ENCODE peak calls at places on chromosomes 12 and 14, in four cellular contexts. F is HepG2, Q is H1, U is K562. K is an unnamed sample.

GRCh38 chr12:96132819-96133218 is 61.4 kb upstream of the ELK3 start:
- DNase-seq in F (peak), Q (no peak), U (no peak), K (no peak)

GRCh38 chr14:67187826-67188225 is 1.4 kb upstream of the GARIN2 start:
- DNase-seq in F (no peak), Q (no peak), U (no peak), K (peak)

GRCh38 chr12:51246254-51246853 is 7.7 kb downstream of the DAZAP2 start:
- DNase-seq in F (no peak), Q (no peak), U (peak), K (no peak)

GRCh38 chr12:57983150-57983857 is 41.9 kb downstream of the ATP23 start:
- DNase-seq in F (peak), Q (no peak), U (peak), K (peak)

GRCh38 chr14:82694820-82695219 is 1161.2 kb upstream of the SEL1L start:
- DNase-seq in F (no peak), Q (no peak), U (no peak), K (no peak)

GRCh38 chr12:130162771-130163460 is 652 bp downstream of the FZD10 start:
- DNase-seq in F (no peak), Q (no peak), U (no peak), K (no peak)

GRCh38 chr12:130557876-130558770 is 158.0 kb downstream of the RIMBP2 start:
- DNase-seq in F (no peak), Q (no peak), U (no peak), K (no peak)

GRCh38 chr12:68882251-68882964 is 50.6 kb downstream of the CPM start:
- DNase-seq in F (no peak), Q (no peak), U (no peak), K (no peak)

GRCh38 chr12:27542628-27543027 is 18.6 kb downstream of the PPFIBP1 start:
- DNase-seq in F (no peak), Q (no peak), U (no peak), K (no peak)
- TF ChIP-seq SP1 in F (no peak), Q (no peak), U (no peak), K (no peak)

DNA sequence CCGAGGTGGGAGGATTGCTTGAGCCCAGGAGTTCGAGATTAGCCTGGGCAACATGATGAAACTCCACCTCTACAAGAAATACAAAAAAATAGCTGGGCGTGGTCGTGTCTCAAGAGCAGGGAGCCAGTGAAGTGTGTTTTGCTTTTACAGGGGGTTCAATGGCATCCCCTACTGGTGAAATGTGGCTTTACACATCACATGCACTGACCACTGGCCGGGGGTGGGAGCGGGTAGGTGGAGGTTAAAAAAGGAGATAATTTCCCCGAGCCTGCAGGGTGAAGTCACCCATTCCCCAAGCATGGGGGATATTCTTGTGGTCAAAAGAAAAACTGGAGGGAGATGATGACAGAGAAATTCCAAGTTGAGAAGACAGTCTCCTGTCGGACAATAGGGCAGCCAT is 63.6 kb upstream of the PWP1 start:
- DNase-seq in F (peak), Q (no peak), U (peak), K (peak)
- TF ChIP-seq SIN3A in F (no peak), Q (no peak), U (no peak), K (no peak)

GRCh38 chr12:80299219-80299618 is 144.8 kb upstream of the PTPRQ start:
- DNase-seq in F (no peak), Q (no peak), U (no peak), K (no peak)

GRCh38 chr12:80293347-80293746 is 150.7 kb upstream of the PTPRQ start:
- DNase-seq in F (no peak), Q (no peak), U (no peak), K (no peak)

GRCh38 chr12:80291108-80291754 is 152.8 kb upstream of the PTPRQ start:
- DNase-seq in F (no peak), Q (no peak), U (no peak), K (no peak)

DNA sequence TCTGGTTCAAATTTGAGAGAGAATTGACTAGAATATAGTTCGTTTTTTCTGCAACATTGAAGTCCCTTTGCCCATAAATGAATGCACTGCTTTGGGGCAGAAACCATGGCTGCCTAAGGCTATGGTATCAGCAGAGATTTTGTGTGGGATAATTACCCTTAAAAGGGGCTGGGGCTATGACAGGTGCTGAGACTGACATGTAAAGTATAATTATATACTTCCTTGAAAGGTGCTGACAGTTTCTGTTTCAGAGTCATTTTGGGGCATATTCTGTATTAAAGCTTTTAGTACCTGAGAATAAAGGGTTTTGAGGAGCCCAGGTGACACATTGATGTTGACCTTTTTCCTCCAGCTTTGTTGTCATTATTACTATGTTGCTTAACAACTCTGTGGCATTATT is 150.3 kb upstream of the PTPRQ start:
- DNase-seq in F (no peak), Q (no peak), U (no peak), K (no peak)
- TF ChIP-seq SP1 in F (no peak), Q (no peak), U (no peak), K (no peak)

GRCh38 chr14:54642950-54643695 is 76.2 kb downstream of the SAMD4A start:
- DNase-seq in F (peak), Q (no peak), U (no peak), K (no peak)
- TF ChIP-seq SIN3A in F (no peak), Q (no peak), U (no peak), K (no peak)

DNA sequence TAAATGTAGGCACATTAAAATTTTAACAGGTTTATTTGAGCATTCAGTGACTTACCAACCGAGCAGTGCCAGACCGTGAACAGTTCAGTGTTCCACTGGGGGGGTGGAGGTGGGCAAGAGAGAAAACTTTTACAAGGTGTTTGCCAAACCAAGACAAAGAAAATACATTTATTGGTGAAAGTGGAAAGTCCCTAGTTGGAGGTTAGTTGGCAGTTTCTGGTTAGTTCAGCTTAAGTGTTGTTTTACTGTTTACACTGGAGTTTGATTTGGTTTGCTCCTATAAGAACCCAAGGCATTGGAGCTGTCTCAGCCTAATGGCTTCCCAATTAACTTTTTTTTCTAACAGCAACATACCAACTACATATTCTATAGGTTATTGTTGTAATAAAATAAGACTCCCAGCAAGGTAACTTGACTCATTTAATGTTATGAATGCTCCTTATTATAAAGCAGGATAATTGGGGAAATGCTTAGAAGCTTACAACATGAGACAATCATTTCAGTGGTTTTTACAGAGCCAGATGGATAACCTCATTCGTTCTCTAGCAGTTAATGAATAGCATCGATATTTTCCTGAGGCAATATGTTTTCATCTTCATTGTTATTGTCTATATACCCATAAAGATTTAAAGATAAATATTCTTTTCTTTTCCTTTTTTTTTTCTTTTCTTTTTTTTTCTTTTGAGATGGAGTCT is 115.8 kb downstream of the ETNK1 start:
- DNase-seq in F (no peak), Q (no peak), U (no peak), K (no peak)
- TF ChIP-seq SP1 in F (no peak), Q (no peak), U (no peak), K (no peak)

DNA sequence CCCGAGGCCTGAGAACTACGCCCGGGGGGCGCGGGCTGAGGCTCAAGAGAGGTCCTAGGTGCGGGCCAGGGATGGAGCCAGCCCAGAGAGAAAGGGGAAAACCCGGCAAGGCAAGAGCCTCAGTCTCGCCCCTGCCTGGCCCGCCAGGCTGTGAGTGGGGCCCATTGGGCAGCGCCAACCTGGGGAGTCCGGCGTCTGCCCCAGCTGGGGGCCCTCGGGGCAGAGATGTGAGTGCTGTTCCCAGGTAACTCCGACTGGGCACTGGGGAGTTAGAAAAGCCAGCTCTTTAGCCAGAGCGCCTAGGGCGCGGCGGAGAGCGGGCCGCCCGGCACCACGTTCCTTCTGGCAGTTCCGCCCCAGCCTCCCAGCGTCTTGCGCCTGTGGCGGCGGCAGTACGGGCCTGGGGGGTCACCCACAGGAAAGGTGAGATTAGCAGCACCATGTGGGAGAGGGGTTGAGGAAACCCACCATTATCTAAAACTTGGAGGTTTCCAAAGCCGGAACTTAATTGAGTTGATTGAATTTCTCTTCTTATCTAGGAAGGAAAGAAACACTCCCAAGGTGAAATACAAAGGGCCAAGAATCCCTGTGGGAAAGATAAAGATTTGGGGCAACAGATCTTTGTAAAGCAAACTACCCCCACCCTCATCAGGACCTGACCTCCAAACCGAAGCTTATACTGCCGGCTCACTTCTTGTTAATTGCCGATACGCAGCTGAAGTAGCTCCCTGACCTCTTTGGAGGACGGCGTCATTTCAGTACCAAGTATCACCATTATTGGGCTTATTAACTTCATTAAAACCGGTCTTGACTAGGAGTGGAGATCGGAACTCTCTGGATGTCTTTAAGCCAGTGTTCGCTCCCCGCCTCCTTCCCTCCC is 11.6 kb downstream of the OTX2 start:
- DNase-seq in F (no peak), Q (no peak), U (no peak), K (no peak)
- TF ChIP-seq SIN3A in F (no peak), Q (no peak), U (no peak), K (no peak)

GRCh38 chr12:132143328-132144071 is 619 bp downstream of the DDX51 start:
- DNase-seq in F (no peak), Q (no peak), U (no peak), K (no peak)
- TF ChIP-seq SP1 in F (no peak), Q (no peak), U (no peak), K (no peak)